ENCODE peak calls at places on chromosome 13, in five cellular contexts. R is T-cell; X is activated CD4-positive, alpha-beta T cell treated with anti-CD3 and anti-CD28 coated beads for 24 hours; K is heart right ventricle; A is HFF-Myc. H is an unnamed sample.

GRCh38 chr13:74443623-74444022 is 309.4 kb upstream of the KLF12 start:
- DNase-seq in R (no peak), X (no peak), K (no peak), A (peak; percentile 44), H (no peak)

GRCh38 chr13:99590519-99591011 is 89.3 kb downstream of the TM9SF2 start:
- DNase-seq in R (no peak), X (no peak), K (peak; percentile 27), A (no peak), H (no peak)

GRCh38 chr13:90834700-90835099 is 512.8 kb upstream of the MIR17HG start:
- DNase-seq in R (no peak), X (no peak), K (no peak), A (no peak), H (no peak)

GRCh38 chr13:43110036-43110435 is 86.7 kb downstream of the DNAJC15 start:
- DNase-seq in R (no peak), X (no peak), K (no peak), A (no peak), H (no peak)

GRCh38 chr13:102293723-102294122 is 108.1 kb downstream of the FGF14 start:
- DNase-seq in R (no peak), X (no peak), K (no peak), A (no peak), H (no peak)

GRCh38 chr13:112859128-112859816 is 109.7 kb upstream of the MCF2L start:
- DNase-seq in R (no peak), X (no peak), K (no peak), A (no peak), H (no peak)

GRCh38 chr13:46122304-46122703 is 17.5 kb upstream of the CPB2 start:
- DNase-seq in R (no peak), X (no peak), K (no peak), A (no peak), H (no peak)

GRCh38 chr13:85430216-85430615 is 369.0 kb downstream of the SLITRK6 start:
- DNase-seq in R (no peak), X (no peak), K (no peak), A (no peak), H (no peak)

GRCh38 chr13:26529441-26529840 is 28.0 kb upstream of the WASF3 start:
- DNase-seq in R (no peak), X (peak; percentile 3), K (peak; percentile 42), A (peak; percentile 30), H (peak; percentile 9)

GRCh38 chr13:36420437-36420891 is 11.8 kb upstream of the CCNA1 start:
- DNase-seq in R (peak; percentile 49), X (peak; percentile 57), K (peak; percentile 64), A (peak; percentile 57), H (peak; percentile 60)

GRCh38 chr13:27997904-27998522 is 9.5 kb upstream of the URAD start:
- DNase-seq in R (no peak), X (no peak), K (peak; percentile 67), A (no peak), H (peak; percentile 74)

GRCh38 chr13:25541434-25542123 is 169.8 kb downstream of the ATP8A2 start:
- DNase-seq in R (no peak), X (no peak), K (no peak), A (no peak), H (no peak)

GRCh38 chr13:111202149-111202548 is 87.0 kb downstream of the ARHGEF7 start:
- DNase-seq in R (no peak), X (no peak), K (no peak), A (no peak), H (no peak)

GRCh38 chr13:21256351-21256761 is 79.9 kb downstream of the MRPL57 start:
- DNase-seq in R (no peak), X (no peak), K (no peak), A (no peak), H (no peak)

GRCh38 chr13:98468929-98469328 is 108.0 kb downstream of the STK24 start:
- DNase-seq in R (no peak), X (no peak), K (no peak), A (no peak), H (no peak)

GRCh38 chr13:59447031-59447430 is 716.7 kb downstream of the DIAPH3 start:
- DNase-seq in R (no peak), X (no peak), K (no peak), A (no peak), H (no peak)

GRCh38 chr13:39600766-39601165 is 2.2 kb downstream of the LHFPL6 start:
- DNase-seq in R (no peak), X (no peak), K (peak; percentile 73), A (no peak), H (no peak)

GRCh38 chr13:68232351-68233130 is 1002.4 kb upstream of the PCDH9 start:
- DNase-seq in R (no peak), X (no peak), K (no peak), A (no peak), H (no peak)

GRCh38 chr13:94351292-94352000 is 128.0 kb downstream of the DCT start:
- DNase-seq in R (no peak), X (no peak), K (no peak), A (no peak), H (no peak)

GRCh38 chr13:106518535-106518934 is 16.9 kb downstream of the EFNB2 start:
- DNase-seq in R (no peak), X (no peak), K (no peak), A (no peak), H (no peak)

GRCh38 chr13:59416561-59416960 is 747.2 kb downstream of the DIAPH3 start:
- DNase-seq in R (no peak), X (no peak), K (no peak), A (no peak), H (no peak)

GRCh38 chr13:110347535-110348308 is 40.6 kb downstream of the COL4A2 start:
- DNase-seq in R (no peak), X (no peak), K (peak; percentile 46), A (no peak), H (no peak)

GRCh38 chr13:41054919-41055619 is 6.2 kb upstream of the WBP4 start:
- DNase-seq in R (no peak), X (no peak), K (no peak), A (no peak), H (no peak)

GRCh38 chr13:49441846-49442245 is 2.0 kb downstream of the CAB39L start:
- DNase-seq in R (no peak), X (no peak), K (no peak), A (no peak), H (no peak)

GRCh38 chr13:24680258-24680920 is at the start of gene ATP12A:
- DNase-seq in R (no peak), X (no peak), K (no peak), A (no peak), H (no peak)

GRCh38 chr13:51475727-51476521 is 23.1 kb upstream of the INTS6 start:
- DNase-seq in R (no peak), X (no peak), K (no peak), A (no peak), H (no peak)

GRCh38 chr13:76004411-76004810 is 368.3 kb downstream of the LMO7 start:
- DNase-seq in R (no peak), X (no peak), K (no peak), A (no peak), H (no peak)

GRCh38 chr13:99442273-99442895 is 58.9 kb upstream of the TM9SF2 start:
- DNase-seq in R (peak; percentile 44), X (no peak), K (peak; percentile 38), A (no peak), H (peak; percentile 55)

GRCh38 chr13:31835932-31836331 is 96.6 kb downstream of the RXFP2 start:
- DNase-seq in R (no peak), X (no peak), K (no peak), A (peak; percentile 31), H (no peak)

GRCh38 chr13:73722120-73722519 is 412.1 kb downstream of the KLF12 start:
- DNase-seq in R (no peak), X (no peak), K (no peak), A (no peak), H (peak; percentile 30)

GRCh38 chr13:74093691-74094090 is 40.5 kb downstream of the KLF12 start:
- DNase-seq in R (no peak), X (no peak), K (no peak), A (no peak), H (no peak)

GRCh38 chr13:71751074-71751473 is 115.9 kb downstream of the DACH1 start:
- DNase-seq in R (no peak), X (no peak), K (no peak), A (no peak), H (no peak)

GRCh38 chr13:23949200-23949599 is 51.9 kb upstream of the C1QTNF9B start:
- DNase-seq in R (no peak), X (no peak), K (no peak), A (no peak), H (no peak)

GRCh38 chr13:107284168-107284567 is 716.2 kb upstream of the ARGLU1 start:
- DNase-seq in R (no peak), X (no peak), K (no peak), A (no peak), H (no peak)

GRCh38 chr13:36108342-36108741 is 22.8 kb downstream of the DCLK1 start:
- DNase-seq in R (no peak), X (no peak), K (no peak), A (no peak), H (no peak)

GRCh38 chr13:106851251-106851650 is 283.3 kb upstream of the ARGLU1 start:
- DNase-seq in R (no peak), X (no peak), K (no peak), A (no peak), H (no peak)